ENCODE peak calls at places on chromosomes 16 and 17, in six cellular contexts. D, J, O, L, M and V are unnamed samples.

GRCh38 chr16:72149676-72150464 is 22.1 kb downstream of the PMFBP1 start:
- DNase-seq in L (no peak), J (no peak), O (no peak), M (no peak), D (no peak), V (no peak)

GRCh38 chr17:16962804-16963203 is 9.1 kb downstream of the TNFRSF13B start:
- DNase-seq in D (no peak), J (no peak), M (peak; percentile 23), L (no peak), O (no peak), V (no peak)

GRCh38 chr16:85614338-85615013 is 1.4 kb downstream of the GSE1 start:
- DNase-seq in D (no peak), J (no peak), L (no peak), O (no peak), M (no peak), V (no peak)

GRCh38 chr16:21301168-21301894 is 23.2 kb upstream of the CRYM start:
- DNase-seq in L (peak; percentile 57), J (peak; percentile 88), O (no peak), M (peak; percentile 97), D (peak; percentile 10), V (peak; percentile 76)

GRCh38 chr17:80998388-80999223 is 7.0 kb downstream of the CHMP6 start:
- DNase-seq in L (no peak), D (no peak), O (no peak), J (no peak), M (no peak), V (no peak)

GRCh38 chr17:61507667-61508066 is 55.4 kb downstream of the TBX4 start:
- DNase-seq in D (no peak), O (no peak), L (no peak), M (no peak), J (no peak), V (no peak)

GRCh38 chr16:56945847-56946527 is 14.0 kb downstream of the HERPUD1 start:
- DNase-seq in J (no peak), D (no peak), M (no peak), O (no peak), L (no peak), V (no peak)

GRCh38 chr16:49799172-49799571 is 56.7 kb downstream of the ZNF423 start:
- DNase-seq in O (no peak), D (no peak), L (no peak), M (no peak), J (no peak), V (peak; percentile 51)

GRCh38 chr17:45149669-45150603 is 1.7 kb downstream of the HEXIM1 start:
- DNase-seq in J (peak; percentile 85), O (no peak), L (peak; percentile 61), M (peak; percentile 95), D (no peak), V (no peak)